ENCODE peak calls at places on chromosomes 12 and 14, in seven cellular contexts. R is amygdala; P is AG09319; Q is H9; L is stimulated activated naive B cell treated with anti-CD40 and anti-IgM and Interleukin-4, amounts not matched to agents 10 μg/mL and 1 μg/mL and 100 μg/mL, for 72 hours; O is NCI-H1436; M is astrocyte of the spinal cord. F is an unnamed sample.

GRCh38 chr14:100417466-100417865 is 94.3 kb downstream of the SLC25A47 start:
- DNase-seq in R (peak), P (peak), Q (peak), L (no peak), O (peak), M (peak), F (peak)

GRCh38 chr12:107514887-107515445 is 170.6 kb upstream of the PWP1 start:
- DNase-seq in R (no peak), P (no peak), Q (peak), L (no peak), O (no peak), M (no peak), F (no peak)

GRCh38 chr14:102182190-102182589 is 42.5 kb downstream of the WDR20 start:
- DNase-seq in R (no peak), P (no peak), Q (no peak), L (no peak), O (no peak), M (peak), F (no peak)

GRCh38 chr12:115470977-115471376 is 787.0 kb upstream of the TBX3 start:
- DNase-seq in R (no peak), P (no peak), Q (no peak), L (no peak), O (no peak), M (no peak), F (no peak)

GRCh38 chr12:113647048-113647447 is 175.4 kb upstream of the LHX5 start:
- DNase-seq in R (no peak), P (no peak), Q (no peak), L (no peak), O (peak), M (no peak), F (no peak)

GRCh38 chr12:41709012-41709411 is 435.7 kb downstream of the GXYLT1 start:
- DNase-seq in R (no peak), P (no peak), Q (no peak), L (no peak), O (no peak), M (no peak), F (no peak)

GRCh38 chr12:132530451-132530850 is 40.5 kb downstream of the FBRSL1 start:
- DNase-seq in R (no peak), P (no peak), Q (no peak), L (no peak), O (no peak), M (no peak), F (no peak)

GRCh38 chr12:2501464-2502181 is 293.1 kb upstream of the FKBP4 start:
- DNase-seq in R (peak), P (no peak), Q (no peak), L (no peak), O (no peak), M (peak), F (no peak)

GRCh38 chr12:102063066-102063465 is 1.3 kb upstream of the WASHC3 start:
- DNase-seq in R (no peak), P (no peak), Q (no peak), L (no peak), O (no peak), M (no peak), F (no peak)

GRCh38 chr12:72432037-72432604 is 160.0 kb downstream of the TRHDE start:
- DNase-seq in R (no peak), P (no peak), Q (no peak), L (no peak), O (no peak), M (no peak), F (no peak)

GRCh38 chr12:100572184-100572583 is 1.3 kb upstream of the GAS2L3 start:
- DNase-seq in R (no peak), P (no peak), Q (no peak), L (no peak), O (no peak), M (no peak), F (no peak)

GRCh38 chr12:2813573-2814185 is 1.2 kb downstream of the ITFG2 start:
- DNase-seq in R (no peak), P (no peak), Q (peak), L (peak), O (peak), M (peak), F (no peak)

GRCh38 chr14:22847661-22848341 is 11.4 kb downstream of the MMP14 start:
- DNase-seq in R (no peak), P (no peak), Q (no peak), L (no peak), O (no peak), M (peak), F (peak)

GRCh38 chr14:73173092-73173735 is 36.9 kb downstream of the PSEN1 start:
- DNase-seq in R (no peak), P (peak), Q (no peak), L (no peak), O (peak), M (peak), F (no peak)